ENCODE peak calls at places on chromosomes 11 and 22, in six cellular contexts. E, G, K, D, C and O are unnamed samples.

GRCh38 chr22:48842976-48843375 is 984.7 kb downstream of the BRD1 start:
- DNase-seq in K (no peak), C (no peak), D (no peak), E (no peak), G (no peak), O (no peak)

GRCh38 chr22:44813416-44813815 is 61.0 kb downstream of the ARHGAP8 start:
- DNase-seq in E (no peak), K (no peak), G (no peak), C (no peak), D (no peak), O (no peak)

GRCh38 chr22:48535868-48536690 is 1291.6 kb downstream of the BRD1 start:
- DNase-seq in D (no peak), C (no peak), E (no peak), G (peak; percentile 24), K (no peak), O (no peak)

GRCh38 chr11:68113986-68114385 is 7.2 kb downstream of the CHKA start:
- DNase-seq in C (no peak), E (no peak), K (no peak), G (peak; percentile 25), D (no peak), O (no peak)

GRCh38 chr11:7969756-7970646 is 4.8 kb upstream of the NLRP10 start:
- DNase-seq in E (no peak), K (no peak), C (no peak), G (no peak), D (no peak), O (no peak)

GRCh38 chr22:42905217-42905616 is 48.1 kb upstream of the ARFGAP3 start:
- DNase-seq in D (no peak), C (no peak), E (no peak), K (no peak), G (no peak), O (no peak)

GRCh38 chr22:17665248-17665647 is 26.7 kb downstream of the BCL2L13 start:
- DNase-seq in K (no peak), E (no peak), C (no peak), D (no peak), G (no peak), O (no peak)

GRCh38 chr22:48753752-48754517 is 1073.7 kb downstream of the BRD1 start:
- DNase-seq in G (no peak), C (no peak), K (no peak), D (no peak), E (no peak), O (no peak)

GRCh38 chr22:44620129-44620840 is 81.7 kb upstream of the PRR5 start:
- DNase-seq in D (peak; percentile 75), G (peak; percentile 74), K (no peak), C (no peak), E (peak; percentile 20), O (peak; percentile 97)

GRCh38 chr11:61783717-61784505 is 8.5 kb downstream of the TMEM258 start:
- DNase-seq in G (peak; percentile 34), C (no peak), E (no peak), K (no peak), D (no peak), O (no peak)

GRCh38 chr11:109193880-109194279 is 228.1 kb upstream of the C11orf87 start:
- DNase-seq in E (no peak), K (no peak), C (no peak), G (no peak), D (no peak), O (no peak)

GRCh38 chr22:27513021-27513420 is 288.5 kb downstream of the MN1 start:
- DNase-seq in K (no peak), D (no peak), C (no peak), G (no peak), E (no peak), O (no peak)

GRCh38 chr11:28342704-28343103 is 234.5 kb downstream of the METTL15 start:
- DNase-seq in K (no peak), D (no peak), E (no peak), G (peak; percentile 16), C (no peak), O (no peak)

GRCh38 chr11:47189100-47189834 is 3.0 kb upstream of the PACSIN3 start:
- DNase-seq in K (no peak), E (peak; percentile 86), G (peak; percentile 77), D (peak; percentile 87), C (no peak), O (no peak)

GRCh38 chr11:73249304-73249703 is 22.8 kb upstream of the P2RY6 start:
- DNase-seq in K (no peak), D (no peak), E (peak; percentile 33), C (peak; percentile 97), G (no peak), O (no peak)

DNA sequence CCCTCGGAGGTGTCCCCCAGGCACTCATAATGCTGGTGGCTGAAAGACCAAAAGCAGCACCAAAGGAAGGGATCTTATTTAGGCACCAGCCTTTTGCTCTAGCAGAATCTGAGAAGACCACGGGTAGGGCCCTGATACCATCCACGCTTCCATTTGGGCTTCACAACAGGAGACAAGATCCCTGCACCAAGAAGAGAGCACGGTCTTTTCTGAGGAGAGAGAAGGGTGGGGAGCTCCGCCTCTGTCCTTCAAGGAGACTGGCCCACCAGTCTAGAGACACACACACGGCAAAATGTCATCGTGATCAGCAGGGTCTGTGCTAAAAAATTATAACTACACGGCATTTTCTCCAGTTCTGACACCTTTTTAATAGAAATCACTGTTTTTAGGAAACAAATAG is 9.8 kb downstream of the LARGE2 start:
- DNase-seq in G (no peak), E (no peak), D (no peak), K (no peak), C (no peak), O (no peak)
- TF ChIP-seq EZH2 in G (no peak), E (no peak), D (no peak), K (no peak), C (no peak), O (no peak)

GRCh38 chr22:29647954-29648737 is 44.7 kb downstream of the NF2 start:
- DNase-seq in K (no peak), C (no peak), D (no peak), G (no peak), E (no peak), O (no peak)
- TF ChIP-seq EZH2phosphoT487 in K (no peak), C (no peak), D (no peak), G (no peak), E (no peak), O (no peak)

GRCh38 chr11:77031599-77031998 is 2.6 kb upstream of the B3GNT6 start:
- DNase-seq in E (no peak), D (no peak), K (no peak), G (no peak), C (no peak), O (no peak)
- H3K9me3 ChIP-seq in E (no peaks in the 10 kb centered on the region), D (no peaks in the 10 kb centered on the region), K (no peaks in the 10 kb centered on the region), G (no peaks in the 10 kb centered on the region), C (no peaks in the 10 kb centered on the region), O (no peaks in the 10 kb centered on the region)

DNA sequence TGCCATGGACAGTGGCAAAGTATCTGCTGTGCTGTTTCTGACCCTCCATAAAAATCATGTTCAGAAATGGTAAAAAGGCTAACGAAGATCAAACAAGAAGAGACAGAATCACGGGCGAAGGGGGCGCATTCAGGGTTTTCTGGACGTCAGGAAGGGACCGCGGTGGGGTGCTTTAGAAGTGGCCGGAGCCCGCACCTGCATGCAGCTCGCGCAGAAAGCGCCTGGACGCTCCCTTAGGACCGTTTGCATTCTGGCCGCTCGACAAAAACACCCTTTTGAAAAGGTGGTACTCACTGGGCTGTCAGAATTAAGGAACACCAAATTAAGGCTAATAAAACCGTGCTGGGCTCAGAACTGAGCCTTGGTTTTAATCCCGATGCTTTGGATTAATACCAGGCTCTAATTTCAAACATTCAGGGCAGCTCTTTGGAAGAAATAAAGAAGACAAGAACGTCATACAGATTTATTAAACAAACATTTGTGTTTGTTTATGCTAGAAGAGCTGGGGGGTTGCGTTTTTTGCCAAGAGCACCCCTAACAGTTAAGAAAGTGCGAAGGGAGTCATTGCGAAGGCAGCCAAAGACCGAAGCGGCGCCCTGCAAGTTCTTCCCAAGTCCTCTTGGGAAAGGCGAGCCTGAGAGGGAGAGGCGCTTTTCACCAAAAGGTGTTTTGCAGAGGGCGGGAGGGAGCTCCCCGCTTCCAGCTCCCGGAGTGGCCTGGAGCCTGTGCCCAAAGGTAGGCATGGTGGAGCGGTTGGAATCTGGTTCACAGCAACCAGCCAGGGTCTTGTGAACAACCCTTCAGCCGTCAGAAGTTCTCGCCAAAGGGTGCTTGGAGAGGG is 47.7 kb upstream of the DBX1 start:
- DNase-seq in E (no peak), C (no peak), G (peak; percentile 3), D (no peak), K (no peak), O (peak; percentile 74)
- TF ChIP-seq EZH2 in E (no peak), C (no peak), G (peak; percentile 46), D (peak; percentile 69), K (no peak), O (no peak)